ENCODE peak calls at places on chromosomes 13 and 19, in four cellular contexts. S is CD8-positive, alpha-beta T cell; T is HepG2; Y is psoas muscle. C is an unnamed sample.

GRCh38 chr13:75372517-75372916 is 109.5 kb downstream of the TBC1D4 start:
- DNase-seq in S (no peak), T (peak), Y (no peak), C (no peak)

GRCh38 chr13:70960841-70961443 is 852.7 kb upstream of the KLHL1 start:
- DNase-seq in S (no peak), T (peak), Y (no peak), C (no peak)

GRCh38 chr13:92187378-92187989 is 789.1 kb downstream of the GPC5 start:
- DNase-seq in S (no peak), T (peak), Y (no peak), C (peak)

GRCh38 chr13:40132249-40132648 is 476.8 kb downstream of the COG6 start:
- DNase-seq in S (no peak), T (no peak), Y (no peak), C (no peak)

GRCh38 chr13:29805994-29806748 is 44.2 kb downstream of the UBL3 start:
- DNase-seq in S (no peak), T (no peak), Y (no peak), C (no peak)

GRCh38 chr13:32284927-32285632 is 30.1 kb downstream of the ZAR1L start:
- DNase-seq in S (no peak), T (peak), Y (no peak), C (no peak)

GRCh38 chr19:11324748-11325389 is 14.6 kb downstream of the RAB3D start:
- DNase-seq in S (no peak), T (no peak), Y (no peak), C (no peak)

GRCh38 chr13:44021422-44021821 is 141.7 kb downstream of the LACC1 start:
- DNase-seq in S (no peak), T (no peak), Y (no peak), C (no peak)

GRCh38 chr13:39566216-39566869 is 36.6 kb downstream of the LHFPL6 start:
- DNase-seq in S (no peak), T (no peak), Y (no peak), C (no peak)

GRCh38 chr13:94480672-94481145 is 1.2 kb upstream of the DCT start:
- DNase-seq in S (no peak), T (no peak), Y (peak), C (no peak)

GRCh38 chr19:46812898-46813569 is 24.6 kb upstream of the SLC1A5 start:
- DNase-seq in S (no peak), T (peak), Y (no peak), C (no peak)

GRCh38 chr13:75076476-75076875 is 405.5 kb downstream of the TBC1D4 start:
- DNase-seq in S (no peak), T (no peak), Y (no peak), C (no peak)

GRCh38 chr19:23547816-23548430 is 139.1 kb downstream of the ZNF675 start:
- DNase-seq in S (no peak), T (no peak), Y (no peak), C (no peak)

GRCh38 chr13:61187471-61187870 is 228.2 kb downstream of the PCDH20 start:
- DNase-seq in S (no peak), T (no peak), Y (no peak), C (no peak)

GRCh38 chr19:53394974-53395839 is at the start of gene ZNF765:
- DNase-seq in S (peak), T (peak), Y (peak), C (peak)
- H3K27ac ChIP-seq in S (peak), T (peak), Y (peak), C (peak)

GRCh38 chr13:80038371-80038770 is 302.6 kb downstream of the SPRY2 start:
- DNase-seq in S (no peak), T (no peak), Y (no peak), C (no peak)
- H3K27ac ChIP-seq in S (no peak), T (no peak), Y (no peak), C (no peak)

DNA sequence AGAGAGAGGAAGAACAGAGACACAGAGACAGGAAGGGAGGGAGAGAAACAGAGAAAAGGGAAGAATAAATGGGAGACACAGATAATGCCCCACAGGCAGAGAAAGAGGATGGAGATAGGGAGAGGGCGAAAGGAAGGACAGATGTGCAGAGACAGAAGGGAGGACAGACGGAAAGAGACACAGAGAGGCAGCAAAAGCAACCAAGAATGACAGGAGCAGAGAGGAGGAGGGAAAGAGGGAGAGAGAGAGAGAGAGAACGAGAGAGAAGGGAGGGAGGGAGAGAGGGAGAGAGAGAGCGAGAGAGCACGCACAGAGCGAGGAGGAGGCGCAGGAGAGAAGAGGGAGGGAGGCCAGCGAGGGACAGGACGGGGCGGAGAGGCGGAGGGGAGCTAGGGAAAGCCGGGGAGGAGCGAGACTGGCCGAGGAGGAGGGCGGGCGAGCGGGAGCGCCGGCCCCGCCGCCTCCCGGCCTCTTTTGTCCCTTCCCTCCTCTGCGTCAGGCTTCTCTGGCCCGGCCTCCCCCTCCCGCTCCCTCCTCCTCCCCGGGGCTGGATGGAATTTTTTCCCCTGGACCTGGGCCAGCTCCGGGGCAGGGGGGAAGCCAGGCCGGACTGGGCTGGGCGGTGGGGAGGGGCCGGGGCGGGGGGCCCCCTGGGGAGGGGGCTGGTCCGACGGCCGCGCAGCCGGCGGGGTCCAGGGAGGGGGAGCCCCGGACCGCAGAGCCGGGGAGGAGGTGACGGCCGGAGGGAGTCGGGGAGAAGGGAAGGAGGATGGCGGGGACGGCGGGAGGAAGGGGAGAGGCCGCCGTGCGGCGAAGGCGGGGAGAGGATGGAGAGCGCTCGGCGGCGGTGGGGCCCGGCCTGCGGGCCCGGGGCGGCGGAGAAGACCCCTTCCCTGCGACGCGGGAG is 4.2 kb upstream of the SPACA6 start:
- DNase-seq in S (no peak), T (peak), Y (peak), C (peak)
- H3K27ac ChIP-seq in S (no peak), T (peak), Y (peak), C (peak)

GRCh38 chr19:41371541-41371940 is 4.8 kb upstream of the TMEM91 start:
- DNase-seq in S (no peak), T (no peak), Y (no peak), C (no peak)

GRCh38 chr19:41373993-41374392 is 2.3 kb upstream of the TMEM91 start:
- DNase-seq in S (no peak), T (no peak), Y (peak), C (no peak)

GRCh38 chr19:41366089-41366488 is 2.1 kb upstream of the B9D2 start:
- DNase-seq in S (no peak), T (no peak), Y (no peak), C (peak)

GRCh38 chr19:41367848-41368301 is 3.9 kb upstream of the B9D2 start:
- DNase-seq in S (no peak), T (no peak), Y (no peak), C (no peak)

DNA sequence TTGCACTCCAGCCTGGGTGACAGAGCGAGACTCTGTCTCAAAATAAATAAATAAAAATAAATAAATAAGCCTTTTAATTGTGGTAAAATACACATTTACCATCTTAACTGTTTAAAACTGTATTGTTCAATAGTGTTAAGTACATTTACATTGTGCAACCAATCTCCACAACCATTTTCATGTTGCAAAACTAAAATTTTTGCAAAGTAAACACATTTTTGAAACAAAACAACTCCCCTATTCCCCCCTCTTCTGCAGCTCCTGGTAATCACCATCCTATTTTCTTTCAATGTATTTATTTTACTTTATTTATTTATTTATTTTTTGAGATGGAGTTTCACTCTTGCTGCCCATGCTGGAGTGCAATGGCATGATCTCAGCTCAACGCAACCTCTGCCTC is 5.8 kb upstream of the B9D2 start:
- DNase-seq in S (no peak), T (no peak), Y (no peak), C (no peak)
- H3K27ac ChIP-seq in S (no peak), T (no peak), Y (no peak), C (no peak)

GRCh38 chr19:41376998-41377365 is 649 bp downstream of the TMEM91 start:
- DNase-seq in S (no peak), T (no peak), Y (no peak), C (no peak)

GRCh38 chr19:41376241-41376997 is at the start of gene TMEM91:
- DNase-seq in S (no peak), T (no peak), Y (peak), C (peak)

GRCh38 chr19:41377977-41378707 is 1.8 kb downstream of the TMEM91 start:
- DNase-seq in S (no peak), T (no peak), Y (no peak), C (peak)
- H3K27ac ChIP-seq in S (no peak), T (peak), Y (peak), C (no peak)

GRCh38 chr13:41960700-41961697 is at the start of gene VWA8:
- DNase-seq in S (peak), T (peak), Y (peak), C (peak)
- H3K27ac ChIP-seq in S (peak), T (peak), Y (peak), C (no peak)

DNA sequence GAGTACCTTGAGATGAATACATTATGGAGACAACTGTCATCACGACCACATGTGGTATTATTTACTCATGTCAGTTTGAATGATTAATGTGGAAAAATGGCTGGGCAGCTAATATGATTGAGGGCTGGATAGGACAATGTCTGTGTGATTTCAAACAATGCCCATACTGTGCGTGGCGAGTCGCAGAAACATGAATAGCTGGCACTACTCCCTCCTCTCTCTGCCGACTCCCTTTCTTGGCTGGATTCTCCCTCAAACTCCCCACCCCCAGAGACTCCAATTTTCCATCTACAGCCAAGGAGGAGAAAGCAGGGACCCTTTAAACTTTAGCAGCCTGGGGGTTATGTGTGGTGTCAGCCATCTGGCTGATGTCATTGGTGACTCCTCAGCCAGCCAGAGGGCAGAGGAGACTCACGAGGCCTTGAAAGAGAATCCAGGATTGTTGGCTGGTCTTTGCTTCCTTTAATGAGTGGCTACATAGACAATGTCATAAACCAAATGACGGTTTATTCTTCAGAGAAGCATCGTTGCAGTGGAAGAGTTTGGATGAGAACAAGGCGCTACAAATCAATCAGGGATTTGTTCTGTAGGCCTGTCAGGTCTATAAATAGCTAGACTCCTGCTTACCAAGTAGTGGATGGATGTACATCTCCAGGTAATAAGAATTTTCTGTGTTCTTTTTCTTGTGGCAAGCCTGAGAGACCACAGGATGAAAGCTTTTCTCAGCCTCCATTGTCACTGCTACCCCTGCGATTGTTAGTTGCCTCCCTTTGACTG is 165.6 kb downstream of the DLEU7 start:
- DNase-seq in S (no peak), T (no peak), Y (no peak), C (no peak)
- H3K27ac ChIP-seq in S (no peak), T (no peak), Y (no peak), C (peak)

DNA sequence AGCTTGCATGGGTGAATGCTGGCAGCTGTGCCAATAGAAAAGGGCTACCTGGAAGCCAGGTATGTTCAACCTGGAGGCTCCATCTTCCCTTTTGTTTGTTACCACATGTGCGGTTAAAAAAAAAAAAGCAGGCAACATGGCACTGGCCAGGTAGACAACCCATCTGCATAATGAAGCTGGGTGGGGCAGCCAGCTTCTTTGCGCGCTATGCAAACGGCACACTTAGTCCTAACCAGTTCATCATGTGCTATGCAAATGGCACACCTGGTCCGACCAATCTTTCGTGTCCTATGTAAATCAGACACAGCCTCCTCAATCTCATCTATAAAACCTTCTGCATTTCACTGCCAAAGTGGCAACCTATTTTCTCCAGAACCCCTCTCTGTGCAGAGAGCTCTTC is 11.3 kb upstream of the IGSF23 start:
- DNase-seq in S (no peak), T (no peak), Y (no peak), C (no peak)
- H3K27ac ChIP-seq in S (no peak), T (no peak), Y (no peak), C (no peak)

C was measured in endodermal cell.